ENCODE peak calls at places on chromosomes 16 and 17, in nine cellular contexts. V is transverse colon, A is IMR-90, S is esophagus squamous epithelium, P is lower leg skin, D is endothelial cell of umbilical vein, E is adrenal gland, F is stomach, R is H1. T is an unnamed sample.

GRCh38 chr16:27174007-27174406 is 29.3 kb upstream of the KDM8 start:
- DNase-seq in V (peak; percentile 27), A (no peak), S (no peak), P (no peak), D (no peak), E (no peak), F (no peak), R (no peak), T (no peak)

GRCh38 chr17:80866050-80866793 is 125.4 kb upstream of the CHMP6 start:
- DNase-seq in V (peak; percentile 71), A (peak; percentile 69), S (no peak), P (peak; percentile 63), D (peak; percentile 84), E (peak; percentile 77), F (peak; percentile 62), R (no peak), T (peak; percentile 71)

GRCh38 chr16:78494105-78494504 is 394.7 kb downstream of the WWOX start:
- DNase-seq in V (no peak), A (no peak), S (no peak), P (no peak), D (no peak), E (no peak), F (no peak), R (no peak), T (no peak)

GRCh38 chr16:84281077-84281476 is 13.6 kb upstream of the WFDC1 start:
- DNase-seq in V (no peak), A (peak; percentile 9), S (no peak), P (no peak), D (no peak), E (no peak), F (no peak), R (no peak), T (peak; percentile 67)

GRCh38 chr16:71537643-71538042 is 11.4 kb downstream of the CHST4 start:
- DNase-seq in V (peak; percentile 55), A (peak; percentile 41), S (no peak), P (no peak), D (peak; percentile 33), E (peak; percentile 67), F (no peak), R (no peak), T (peak; percentile 58)

GRCh38 chr16:72637306-72637705 is 410.6 kb downstream of the ZFHX3 start:
- DNase-seq in V (no peak), A (peak; percentile 77), S (no peak), P (no peak), D (peak; percentile 60), E (no peak), F (no peak), R (no peak), T (no peak)

GRCh38 chr17:81635973-81636504 is 873 bp downstream of the NPLOC4 start:
- DNase-seq in V (no peak), A (peak; percentile 60), S (no peak), P (no peak), D (no peak), E (no peak), F (no peak), R (no peak), T (no peak)

GRCh38 chr16:80931985-80932720 is 74.5 kb downstream of the CMC2 start:
- DNase-seq in V (peak; percentile 41), A (peak; percentile 35), S (no peak), P (peak; percentile 21), D (peak; percentile 59), E (peak; percentile 73), F (peak; percentile 59), R (peak; percentile 33), T (peak; percentile 86)

GRCh38 chr17:45172541-45173286 is 11.0 kb downstream of the HEXIM2 start:
- DNase-seq in V (peak; percentile 78), A (peak; percentile 72), S (no peak), P (peak; percentile 53), D (no peak), E (peak; percentile 87), F (peak; percentile 69), R (no peak), T (peak; percentile 70)

GRCh38 chr16:12258806-12259205 is 282.3 kb downstream of the SNX29 start:
- DNase-seq in V (no peak), A (no peak), S (no peak), P (no peak), D (no peak), E (no peak), F (no peak), R (no peak), T (no peak)

GRCh38 chr16:82699711-82700495 is 73.1 kb downstream of the CDH13 start:
- DNase-seq in V (no peak), A (peak; percentile 80), S (no peak), P (peak; percentile 49), D (peak; percentile 96), E (no peak), F (no peak), R (no peak), T (no peak)

GRCh38 chr17:82058230-82058854 is 6.6 kb downstream of the GPS1 start:
- DNase-seq in V (no peak), A (no peak), S (no peak), P (no peak), D (no peak), E (no peak), F (peak; percentile 42), R (no peak), T (no peak)

GRCh38 chr17:50113624-50114320 is 16.2 kb downstream of the SAMD14 start:
- DNase-seq in V (no peak), A (no peak), S (no peak), P (no peak), D (no peak), E (peak; percentile 63), F (no peak), R (no peak), T (no peak)
- TF ChIP-seq POLR2A in V (peak; percentile 8), A (no peak), S (no peak), P (no peak), D (no peak), E (no peak), F (no peak), R (no peak), T (no peak)

GRCh38 chr17:65052585-65052984 is 4.0 kb downstream of the GNA13 start:
- DNase-seq in V (no peak), A (no peak), S (no peak), P (no peak), D (no peak), E (no peak), F (no peak), R (no peak), T (no peak)

GRCh38 chr17:65054602-65055001 is 1.9 kb downstream of the GNA13 start:
- DNase-seq in V (no peak), A (no peak), S (no peak), P (no peak), D (no peak), E (no peak), F (no peak), R (no peak), T (no peak)

GRCh38 chr17:65051922-65052321 is 4.6 kb downstream of the GNA13 start:
- DNase-seq in V (no peak), A (no peak), S (no peak), P (no peak), D (no peak), E (no peak), F (no peak), R (no peak), T (no peak)

GRCh38 chr17:65055280-65055707 is 1.2 kb downstream of the GNA13 start:
- DNase-seq in V (no peak), A (no peak), S (no peak), P (no peak), D (no peak), E (no peak), F (no peak), R (no peak), T (no peak)

DNA sequence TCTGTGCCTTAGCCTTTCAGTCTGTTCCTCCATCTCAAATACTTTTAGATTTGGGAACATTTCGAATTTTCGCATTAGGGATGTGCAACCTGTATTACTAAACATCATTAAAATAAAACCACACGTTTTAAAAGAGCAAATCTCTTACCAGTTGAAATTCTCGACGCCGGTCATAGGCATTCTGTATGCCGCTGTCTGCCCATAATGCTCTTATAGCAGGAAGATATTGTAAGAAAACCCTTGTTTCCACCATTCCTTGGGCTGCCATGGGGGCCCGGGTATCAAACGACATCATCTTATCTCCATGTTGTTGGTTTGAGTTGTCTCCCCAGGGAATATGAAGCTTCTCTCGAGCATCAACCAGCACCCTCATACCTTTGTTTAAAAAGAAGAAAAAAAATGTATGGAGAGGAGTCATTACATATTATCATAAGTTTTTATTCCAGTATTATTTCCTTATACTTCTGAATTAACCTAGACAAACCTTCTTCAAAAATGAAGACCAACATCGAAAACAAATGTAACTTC is 3.1 kb downstream of the GNA13 start:
- DNase-seq in V (no peak), A (no peak), S (no peak), P (no peak), D (no peak), E (no peak), F (no peak), R (no peak), T (no peak)
- H3K4me3 ChIP-seq in V (no peak overlapping the region), A (no peak overlapping the region), S (peak overlapping the region; percentile 20), P (no peak overlapping the region), D (no peak overlapping the region), E (peak overlapping the region; percentile 99), F (peak overlapping the region; percentile 79), R (no peak overlapping the region), T (no peak overlapping the region)

DNA sequence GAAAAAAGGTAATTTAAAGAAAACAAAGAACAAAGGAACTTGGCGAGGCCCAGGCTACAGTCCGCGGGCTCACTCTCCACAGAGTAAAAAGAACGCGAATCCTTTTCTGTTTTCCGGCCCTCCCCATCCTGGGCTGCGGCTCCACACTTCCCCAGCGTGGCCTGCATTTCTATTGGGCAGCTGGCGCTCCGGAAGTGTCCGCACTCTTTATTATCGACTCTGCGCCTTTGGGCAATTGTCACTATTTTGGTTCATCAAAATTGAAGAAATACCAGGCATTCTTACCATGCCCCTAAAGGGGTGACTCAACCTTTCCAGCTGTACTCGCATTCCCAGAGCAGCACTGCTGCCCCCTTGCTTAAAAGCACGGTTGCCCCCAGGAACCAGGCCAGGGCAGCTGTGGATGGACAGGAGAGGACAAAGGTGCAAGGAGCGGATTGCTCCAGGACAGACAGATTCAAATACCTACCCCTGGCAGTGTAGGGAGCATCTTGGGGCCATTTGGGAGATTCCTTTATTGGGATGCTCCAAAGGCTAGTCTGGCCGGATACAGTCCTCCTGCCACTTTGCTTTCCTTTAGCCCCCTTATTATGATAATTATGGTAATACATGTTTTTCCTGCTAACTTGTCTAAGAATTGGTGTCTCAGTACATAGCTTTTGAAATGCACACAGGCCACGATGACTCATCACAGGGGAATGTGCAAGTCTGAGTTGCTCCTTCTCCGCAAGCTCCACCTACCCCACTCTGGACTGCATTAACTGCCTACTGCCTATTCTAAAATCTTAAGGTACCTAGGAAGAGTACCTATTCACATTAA is 985 bp upstream of the SLFN12 start:
- DNase-seq in V (peak; percentile 62), A (peak; percentile 100), S (no peak), P (peak; percentile 84), D (peak; percentile 96), E (peak; percentile 92), F (peak; percentile 69), R (peak; percentile 82), T (peak; percentile 80)
- TF ChIP-seq POLR2A in V (no peak), A (no peak), S (no peak), P (no peak), D (peak; percentile 89), E (no peak), F (no peak), R (peak; percentile 61), T (no peak)

GRCh38 chr17:29178750-29179231 is 1.4 kb downstream of the MYO18A start:
- DNase-seq in V (peak; percentile 62), A (no peak), S (no peak), P (no peak), D (no peak), E (no peak), F (peak; percentile 68), R (no peak), T (no peak)
- H3K4me3 ChIP-seq in V (no peak overlapping the region), A (no peak overlapping the region), S (peak overlapping the region; percentile 83), P (no peak overlapping the region), D (no peak overlapping the region), E (peak overlapping the region; percentile 72), F (peak overlapping the region; percentile 62), R (peak overlapping the region; percentile 58), T (no peak overlapping the region)

T was measured in testis.